ENCODE peak calls at places on chromosomes 12 and 14, in eight cellular contexts. N is iris pigment epithelial cell; U is cardiac fibroblast; H is activated gamma-delta T cell treated with anti-CD3 and anti-CD28 coated beads, Interleukin-2, amount 50 U/mL, for 16 hours; X is GM12865; V is CD8-positive, alpha-beta T cell; Q is non-pigmented ciliary epithelial cell; M is brain pericyte. B is an unnamed sample.

GRCh38 chr14:38286481-38286880 is 30.6 kb upstream of the CLEC14A start:
- DNase-seq in U (peak), N (no peak), H (no peak), M (no peak), V (no peak), Q (no peak), X (no peak), B (no peak)

GRCh38 chr12:116687888-116688287 is 50.0 kb downstream of the SPRING1 start:
- DNase-seq in N (peak), U (peak), X (peak), H (no peak), Q (no peak), V (no peak), M (no peak), B (peak)

GRCh38 chr14:101226603-101227425 is 323.3 kb upstream of the RTL1 start:
- DNase-seq in Q (no peak), N (no peak), V (no peak), M (no peak), X (no peak), U (no peak), H (no peak), B (no peak)

GRCh38 chr12:106227641-106228319 is 20.0 kb downstream of the CKAP4 start:
- DNase-seq in U (peak), X (peak), V (peak), Q (no peak), N (peak), H (peak), M (no peak), B (peak)

GRCh38 chr14:77883479-77884238 is 83.8 kb downstream of the ADCK1 start:
- DNase-seq in H (no peak), V (no peak), U (no peak), M (no peak), X (no peak), N (no peak), Q (no peak), B (no peak)

GRCh38 chr12:102702447-102703114 is 214.5 kb downstream of the PAH start:
- DNase-seq in U (peak), N (peak), H (no peak), V (no peak), X (peak), Q (peak), M (no peak), B (peak)

GRCh38 chr12:93514853-93515252 is 47.5 kb downstream of the MRPL42 start:
- DNase-seq in U (peak), V (no peak), N (peak), M (no peak), Q (peak), X (no peak), H (no peak), B (no peak)

GRCh38 chr12:129558036-129558435 is 345.8 kb downstream of the TMEM132D start:
- DNase-seq in V (no peak), H (no peak), U (no peak), M (no peak), X (no peak), Q (no peak), N (peak), B (no peak)

GRCh38 chr12:32139064-32139421 is 32.4 kb downstream of the BICD1 start:
- DNase-seq in H (no peak), U (peak), Q (no peak), M (no peak), V (peak), N (peak), X (peak), B (peak)

GRCh38 chr12:5965950-5966383 is 20.9 kb upstream of the ANO2 start:
- DNase-seq in X (peak), M (no peak), Q (peak), N (peak), V (peak), H (peak), U (peak), B (no peak)

B was measured in naive B cell.